ENCODE peak calls at places on chromosome 10, in six cellular contexts. One of them, this sample, is unnamed.

GRCh38 chr10:13462551-13462950 is 66.3 kb downstream of the BEND7 start:
- DNase-seq in DND-41: no peak
- DNase-seq in heart left ventricle: no peak
- DNase-seq in SJSA1: no peak
- DNase-seq in psoas muscle: no peak
- DNase-seq in NT2/D1: no peak
- DNase-seq in this sample: no peak

GRCh38 chr10:703118-703517 is 13.7 kb upstream of the DIP2C start:
- DNase-seq in NT2/D1: no peak
- DNase-seq in SJSA1: no peak
- DNase-seq in psoas muscle: no peak
- DNase-seq in heart left ventricle: no peak
- DNase-seq in DND-41: no peak
- DNase-seq in this sample: no peak

GRCh38 chr10:71829171-71829570 is 21.9 kb downstream of the PSAP start:
- DNase-seq in DND-41: no peak
- DNase-seq in psoas muscle: no peak
- DNase-seq in SJSA1: no peak
- DNase-seq in NT2/D1: no peak
- DNase-seq in heart left ventricle: no peak
- DNase-seq in this sample: no peak

GRCh38 chr10:84994722-84995121 is 666.3 kb downstream of the CCSER2 start:
- DNase-seq in psoas muscle: no peak
- DNase-seq in NT2/D1: no peak
- DNase-seq in SJSA1: no peak
- DNase-seq in heart left ventricle: no peak
- DNase-seq in DND-41: no peak
- DNase-seq in this sample: no peak

GRCh38 chr10:26430641-26431163 is 7.4 kb upstream of the APBB1IP start:
- DNase-seq in NT2/D1: no peak
- DNase-seq in psoas muscle: no peak
- DNase-seq in heart left ventricle: no peak
- DNase-seq in SJSA1: no peak
- DNase-seq in DND-41: no peak
- DNase-seq in this sample: no peak

GRCh38 chr10:30186371-30186875 is 127.0 kb upstream of the JCAD start:
- DNase-seq in heart left ventricle: peak; percentile 30
- DNase-seq in psoas muscle: no peak
- DNase-seq in DND-41: no peak
- DNase-seq in NT2/D1: no peak
- DNase-seq in SJSA1: no peak
- DNase-seq in this sample: no peak

GRCh38 chr10:6843477-6843876 is 263.4 kb upstream of the PRKCQ start:
- DNase-seq in NT2/D1: no peak
- DNase-seq in DND-41: peak; percentile 24
- DNase-seq in SJSA1: no peak
- DNase-seq in psoas muscle: no peak
- DNase-seq in heart left ventricle: no peak
- DNase-seq in this sample: no peak

GRCh38 chr10:100684688-100685235 is 60.6 kb upstream of the PAX2 start:
- DNase-seq in psoas muscle: no peak
- DNase-seq in heart left ventricle: no peak
- DNase-seq in DND-41: no peak
- DNase-seq in SJSA1: no peak
- DNase-seq in NT2/D1: no peak
- DNase-seq in this sample: no peak

GRCh38 chr10:120789292-120789691 is 61.9 kb upstream of the WDR11 start:
- DNase-seq in NT2/D1: no peak
- DNase-seq in SJSA1: no peak
- DNase-seq in psoas muscle: no peak
- DNase-seq in DND-41: no peak
- DNase-seq in heart left ventricle: no peak
- DNase-seq in this sample: no peak

GRCh38 chr10:131249238-131249956 is 62.1 kb downstream of the TCERG1L start:
- DNase-seq in SJSA1: no peak
- DNase-seq in psoas muscle: no peak
- DNase-seq in NT2/D1: no peak
- DNase-seq in heart left ventricle: no peak
- DNase-seq in DND-41: no peak
- DNase-seq in this sample: no peak

GRCh38 chr10:61040399-61041016 is 96.5 kb upstream of the RHOBTB1 start:
- DNase-seq in heart left ventricle: no peak
- DNase-seq in NT2/D1: no peak
- DNase-seq in DND-41: no peak
- DNase-seq in psoas muscle: peak; percentile 49
- DNase-seq in SJSA1: no peak
- DNase-seq in this sample: no peak

GRCh38 chr10:44385423-44385725 is 477 bp upstream of the CXCL12 start:
- DNase-seq in SJSA1: no peak
- DNase-seq in psoas muscle: no peak
- DNase-seq in NT2/D1: no peak
- DNase-seq in heart left ventricle: no peak
- DNase-seq in DND-41: no peak
- DNase-seq in this sample: no peak

GRCh38 chr10:22252801-22253577 is 35.2 kb upstream of the EBLN1 start:
- DNase-seq in SJSA1: no peak
- DNase-seq in heart left ventricle: peak; percentile 37
- DNase-seq in psoas muscle: peak; percentile 72
- DNase-seq in NT2/D1: no peak
- DNase-seq in DND-41: no peak
- DNase-seq in this sample: no peak

DNA sequence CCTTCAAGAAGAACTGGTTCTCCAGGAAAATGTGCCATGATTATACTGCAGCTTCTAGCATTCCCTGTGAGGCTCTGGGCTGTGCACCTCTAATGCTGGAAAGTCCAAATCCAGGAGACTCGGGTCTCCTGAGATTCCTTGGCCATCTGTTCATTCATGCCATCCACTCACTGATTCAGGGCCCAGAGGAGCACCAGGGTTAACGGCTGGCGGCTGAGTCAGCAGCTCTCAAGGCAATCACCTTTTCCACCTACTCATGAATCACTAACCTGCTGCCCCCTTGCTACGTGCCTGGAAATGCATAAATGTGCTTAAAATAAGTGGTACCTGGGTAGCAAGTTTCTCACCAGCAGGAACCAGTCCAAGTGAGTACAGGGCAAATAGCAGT is 132.7 kb downstream of the KCNMA1 start:
- DNase-seq in SJSA1: no peak
- DNase-seq in NT2/D1: no peak
- DNase-seq in DND-41: no peak
- DNase-seq in psoas muscle: no peak
- DNase-seq in heart left ventricle: no peak
- DNase-seq in this sample: peak; percentile 83
- H3K4me1 ChIP-seq in SJSA1: peaks cover 60% of the 10 kb centered on the region
- H3K4me1 ChIP-seq in NT2/D1: no peaks in the 10 kb centered on the region
- H3K4me1 ChIP-seq in DND-41: no peaks in the 10 kb centered on the region
- H3K4me1 ChIP-seq in psoas muscle: peaks cover 26% of the 10 kb centered on the region
- H3K4me1 ChIP-seq in heart left ventricle: peaks cover 18% of the 10 kb centered on the region
- H3K4me1 ChIP-seq in this sample: peaks cover 32% of the 10 kb centered on the region

DNA sequence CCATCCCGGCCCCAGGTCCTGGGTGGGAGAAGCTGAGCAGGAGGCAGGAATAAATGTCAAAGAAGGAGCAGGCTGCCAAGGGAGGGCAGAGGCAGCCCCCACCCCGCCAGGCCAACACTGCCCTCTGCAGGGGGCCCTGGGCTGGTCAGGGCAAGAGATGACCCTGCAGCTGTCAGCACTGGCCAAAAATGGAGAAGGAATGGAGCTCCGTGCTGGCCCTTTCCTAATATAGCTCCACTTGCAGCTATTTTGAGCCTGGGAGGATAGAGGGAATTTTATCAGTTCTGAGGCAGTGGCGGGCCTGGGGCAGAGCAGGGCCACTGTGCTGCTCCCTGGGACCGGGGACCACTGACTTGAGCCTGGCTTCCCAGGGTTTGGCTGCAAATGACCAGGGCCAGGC is 16.0 kb downstream of the LDB3 start:
- DNase-seq in heart left ventricle: peak; percentile 85
- DNase-seq in SJSA1: peak; percentile 59
- DNase-seq in psoas muscle: peak; percentile 90
- DNase-seq in DND-41: no peak
- DNase-seq in NT2/D1: no peak
- DNase-seq in this sample: no peak
- H3K4me1 ChIP-seq in heart left ventricle: peaks cover 13% of the 10 kb centered on the region
- H3K4me1 ChIP-seq in SJSA1: peaks cover 22% of the 10 kb centered on the region
- H3K4me1 ChIP-seq in psoas muscle: peaks cover 86% of the 10 kb centered on the region
- H3K4me1 ChIP-seq in DND-41: no peaks in the 10 kb centered on the region
- H3K4me1 ChIP-seq in NT2/D1: peaks cover 8% of the 10 kb centered on the region
- H3K4me1 ChIP-seq in this sample: no peaks in the 10 kb centered on the region

DNA sequence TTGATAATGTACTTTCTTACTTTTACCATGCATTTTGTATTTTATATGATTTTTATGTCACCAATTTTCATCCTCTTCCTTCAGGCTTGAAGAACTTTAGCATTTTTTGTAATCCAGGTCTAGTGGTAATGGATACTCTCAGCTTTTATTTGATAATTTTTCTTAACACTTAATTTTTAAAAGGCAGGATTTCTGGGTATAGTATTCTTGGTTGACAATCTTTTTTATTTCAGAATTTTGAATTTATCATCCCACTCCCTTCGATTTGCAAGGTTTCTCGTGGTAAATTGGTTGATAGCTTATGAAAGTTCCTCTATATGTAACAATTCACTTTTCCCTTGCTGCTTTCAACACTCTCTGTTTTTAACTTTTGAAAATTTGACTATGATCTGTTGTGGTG is 363.7 kb downstream of the HTR7 start:
- DNase-seq in heart left ventricle: no peak
- DNase-seq in NT2/D1: no peak
- DNase-seq in psoas muscle: no peak
- DNase-seq in SJSA1: no peak
- DNase-seq in DND-41: no peak
- DNase-seq in this sample: no peak
- H3K4me1 ChIP-seq in heart left ventricle: no peaks in the 10 kb centered on the region
- H3K4me1 ChIP-seq in NT2/D1: no peaks in the 10 kb centered on the region
- H3K4me1 ChIP-seq in psoas muscle: no peaks in the 10 kb centered on the region
- H3K4me1 ChIP-seq in SJSA1: no peaks in the 10 kb centered on the region
- H3K4me1 ChIP-seq in DND-41: no peaks in the 10 kb centered on the region
- H3K4me1 ChIP-seq in this sample: no peaks in the 10 kb centered on the region

GRCh38 chr10:8060704-8061121 is 6.2 kb downstream of the GATA3 start:
- DNase-seq in NT2/D1: no peak
- DNase-seq in DND-41: peak; percentile 61
- DNase-seq in SJSA1: no peak
- DNase-seq in psoas muscle: no peak
- DNase-seq in heart left ventricle: no peak
- DNase-seq in this sample: no peak

GRCh38 chr10:8060010-8060703 is 5.7 kb downstream of the GATA3 start:
- DNase-seq in NT2/D1: no peak
- DNase-seq in DND-41: peak; percentile 91
- DNase-seq in heart left ventricle: no peak
- DNase-seq in SJSA1: no peak
- DNase-seq in psoas muscle: no peak
- DNase-seq in this sample: no peak

GRCh38 chr10:8059191-8059936 is 4.9 kb downstream of the GATA3 start:
- DNase-seq in psoas muscle: no peak
- DNase-seq in DND-41: peak; percentile 51
- DNase-seq in SJSA1: no peak
- DNase-seq in heart left ventricle: no peak
- DNase-seq in NT2/D1: no peak
- DNase-seq in this sample: no peak

GRCh38 chr10:8063128-8063908 is 8.8 kb downstream of the GATA3 start:
- DNase-seq in SJSA1: no peak
- DNase-seq in heart left ventricle: no peak
- DNase-seq in psoas muscle: no peak
- DNase-seq in NT2/D1: no peak
- DNase-seq in DND-41: no peak
- DNase-seq in this sample: no peak

GRCh38 chr10:8061274-8062211 is 7.1 kb downstream of the GATA3 start:
- DNase-seq in DND-41: peak; percentile 82
- DNase-seq in psoas muscle: no peak
- DNase-seq in heart left ventricle: no peak
- DNase-seq in SJSA1: no peak
- DNase-seq in NT2/D1: no peak
- DNase-seq in this sample: no peak
- H3K4me1 ChIP-seq in DND-41: peaks cover 89% of the 10 kb centered on the region
- H3K4me1 ChIP-seq in psoas muscle: no peaks in the 10 kb centered on the region
- H3K4me1 ChIP-seq in heart left ventricle: peaks cover 39% of the 10 kb centered on the region
- H3K4me1 ChIP-seq in SJSA1: peaks cover 6% of the 10 kb centered on the region
- H3K4me1 ChIP-seq in NT2/D1: peaks cover 18% of the 10 kb centered on the region
- H3K4me1 ChIP-seq in this sample: no peaks in the 10 kb centered on the region

GRCh38 chr10:79181227-79181626 is 112.5 kb downstream of the ZMIZ1 start:
- DNase-seq in psoas muscle: no peak
- DNase-seq in SJSA1: no peak
- DNase-seq in DND-41: no peak
- DNase-seq in NT2/D1: no peak
- DNase-seq in heart left ventricle: no peak
- DNase-seq in this sample: no peak
- H3K4me1 ChIP-seq in psoas muscle: peaks cover 56% of the 10 kb centered on the region
- H3K4me1 ChIP-seq in SJSA1: peaks cover 100% of the 10 kb centered on the region
- H3K4me1 ChIP-seq in DND-41: no peaks in the 10 kb centered on the region
- H3K4me1 ChIP-seq in NT2/D1: peaks cover 42% of the 10 kb centered on the region
- H3K4me1 ChIP-seq in heart left ventricle: peaks cover 100% of the 10 kb centered on the region
- H3K4me1 ChIP-seq in this sample: peaks cover 77% of the 10 kb centered on the region

GRCh38 chr10:124650820-124651401 is 93.3 kb downstream of the FAM53B start:
- DNase-seq in heart left ventricle: no peak
- DNase-seq in DND-41: peak; percentile 83
- DNase-seq in psoas muscle: no peak
- DNase-seq in SJSA1: no peak
- DNase-seq in NT2/D1: no peak
- DNase-seq in this sample: no peak
- H3K4me1 ChIP-seq in heart left ventricle: peaks cover 100% of the 10 kb centered on the region
- H3K4me1 ChIP-seq in DND-41: peaks cover 100% of the 10 kb centered on the region
- H3K4me1 ChIP-seq in psoas muscle: peaks cover 79% of the 10 kb centered on the region
- H3K4me1 ChIP-seq in SJSA1: peaks cover 20% of the 10 kb centered on the region
- H3K4me1 ChIP-seq in NT2/D1: peaks cover 39% of the 10 kb centered on the region
- H3K4me1 ChIP-seq in this sample: peaks cover 23% of the 10 kb centered on the region

DNA sequence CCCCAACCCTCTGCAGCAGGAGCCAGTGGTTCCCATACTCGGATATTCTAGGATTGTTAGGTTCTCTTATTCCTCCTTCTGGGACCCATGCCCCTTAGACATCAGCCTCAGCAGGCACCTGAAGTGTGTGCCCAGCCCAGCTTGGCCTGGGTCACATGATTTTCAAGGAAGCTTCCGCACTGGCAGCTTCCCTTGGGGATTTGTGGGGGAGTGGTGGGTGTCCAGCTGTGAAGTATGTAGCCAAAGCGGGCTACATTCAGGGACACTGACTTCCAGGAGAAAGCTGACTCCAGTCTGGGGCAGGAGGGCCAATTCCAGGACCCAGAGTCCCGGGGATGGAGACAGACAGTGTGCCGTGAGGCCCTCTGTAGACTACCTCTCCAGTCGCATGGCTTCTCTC is 1.3 kb downstream of the LDB1 start:
- DNase-seq in SJSA1: no peak
- DNase-seq in NT2/D1: no peak
- DNase-seq in psoas muscle: no peak
- DNase-seq in DND-41: peak; percentile 32
- DNase-seq in heart left ventricle: peak; percentile 46
- DNase-seq in this sample: no peak
- H3K4me1 ChIP-seq in SJSA1: peaks cover 67% of the 10 kb centered on the region
- H3K4me1 ChIP-seq in NT2/D1: peaks cover 4% of the 10 kb centered on the region
- H3K4me1 ChIP-seq in psoas muscle: peaks cover 45% of the 10 kb centered on the region
- H3K4me1 ChIP-seq in DND-41: peaks cover 68% of the 10 kb centered on the region
- H3K4me1 ChIP-seq in heart left ventricle: peaks cover 61% of the 10 kb centered on the region
- H3K4me1 ChIP-seq in this sample: peaks cover 74% of the 10 kb centered on the region

This sample was measured in HCT116.